ENCODE peak calls at places on chromosomes 4 and X, in four cellular contexts. One of them, this sample, is unnamed.

GRCh38 chr4:185520119-185520518 is 15.2 kb downstream of the PDLIM3 start:
- DNase-seq in cardiac muscle cell: peak; percentile 93
- DNase-seq in lung: no peak
- DNase-seq in heart right ventricle: no peak
- DNase-seq in this sample: no peak

GRCh38 chrX:13837290-13837745 is 20.4 kb upstream of the GPM6B start:
- DNase-seq in cardiac muscle cell: no peak
- DNase-seq in lung: no peak
- DNase-seq in heart right ventricle: no peak
- DNase-seq in this sample: no peak

GRCh38 chr4:90215286-90215685 is 88.1 kb downstream of the CCSER1 start:
- DNase-seq in cardiac muscle cell: no peak
- DNase-seq in lung: no peak
- DNase-seq in heart right ventricle: no peak
- DNase-seq in this sample: no peak

GRCh38 chr4:72473434-72473900 is 95.6 kb downstream of the ADAMTS3 start:
- DNase-seq in cardiac muscle cell: peak; percentile 23
- DNase-seq in lung: no peak
- DNase-seq in heart right ventricle: no peak
- DNase-seq in this sample: no peak

GRCh38 chrX:110966046-110966445 is 129.9 kb upstream of the PAK3 start:
- DNase-seq in cardiac muscle cell: no peak
- DNase-seq in lung: no peak
- DNase-seq in heart right ventricle: no peak
- DNase-seq in this sample: no peak

GRCh38 chr4:7043521-7044414 is 596 bp downstream of the TADA2B start:
- DNase-seq in cardiac muscle cell: peak; percentile 50
- DNase-seq in lung: peak; percentile 45
- DNase-seq in heart right ventricle: peak; percentile 62
- DNase-seq in this sample: peak; percentile 62

GRCh38 chr4:125187621-125188176 is 127.1 kb upstream of the FAT4 start:
- DNase-seq in cardiac muscle cell: peak; percentile 6
- DNase-seq in lung: no peak
- DNase-seq in heart right ventricle: peak; percentile 18
- DNase-seq in this sample: no peak

GRCh38 chrX:26649534-26649933 is 433.6 kb downstream of the MAGEB5 start:
- DNase-seq in cardiac muscle cell: peak; percentile 8
- DNase-seq in lung: no peak
- DNase-seq in heart right ventricle: no peak
- DNase-seq in this sample: peak; percentile 13

GRCh38 chr4:184039963-184040383 is 134.9 kb downstream of the STOX2 start:
- DNase-seq in cardiac muscle cell: peak; percentile 27
- DNase-seq in lung: no peak
- DNase-seq in heart right ventricle: no peak
- DNase-seq in this sample: no peak

GRCh38 chr4:150943831-150944230 is 71.3 kb downstream of the LRBA start:
- DNase-seq in cardiac muscle cell: peak; percentile 10
- DNase-seq in lung: no peak
- DNase-seq in heart right ventricle: no peak
- DNase-seq in this sample: no peak

GRCh38 chr4:89906787-89907521 is 12.3 kb downstream of the MMRN1 start:
- DNase-seq in cardiac muscle cell: no peak
- DNase-seq in lung: no peak
- DNase-seq in heart right ventricle: no peak
- DNase-seq in this sample: no peak

GRCh38 chr4:47287735-47288134 is 175.8 kb downstream of the COMMD8 start:
- DNase-seq in cardiac muscle cell: peak; percentile 56
- DNase-seq in lung: no peak
- DNase-seq in heart right ventricle: no peak
- DNase-seq in this sample: no peak

GRCh38 chr4:146333187-146333894 is 119.0 kb downstream of the REELD1 start:
- DNase-seq in cardiac muscle cell: peak; percentile 62
- DNase-seq in lung: no peak
- DNase-seq in heart right ventricle: no peak
- DNase-seq in this sample: no peak

GRCh38 chrX:81957900-81958545 is 756.1 kb downstream of the SH3BGRL start:
- DNase-seq in cardiac muscle cell: no peak
- DNase-seq in lung: no peak
- DNase-seq in heart right ventricle: no peak
- DNase-seq in this sample: peak; percentile 15

GRCh38 chrX:81957318-81957717 is 755.4 kb downstream of the SH3BGRL start:
- DNase-seq in cardiac muscle cell: peak; percentile 2
- DNase-seq in lung: no peak
- DNase-seq in heart right ventricle: no peak
- DNase-seq in this sample: no peak
- H3K27ac ChIP-seq in cardiac muscle cell: no peak overlapping the region
- H3K27ac ChIP-seq in lung: no peak overlapping the region
- H3K27ac ChIP-seq in heart right ventricle: no peak overlapping the region
- H3K27ac ChIP-seq in this sample: no peak overlapping the region

DNA sequence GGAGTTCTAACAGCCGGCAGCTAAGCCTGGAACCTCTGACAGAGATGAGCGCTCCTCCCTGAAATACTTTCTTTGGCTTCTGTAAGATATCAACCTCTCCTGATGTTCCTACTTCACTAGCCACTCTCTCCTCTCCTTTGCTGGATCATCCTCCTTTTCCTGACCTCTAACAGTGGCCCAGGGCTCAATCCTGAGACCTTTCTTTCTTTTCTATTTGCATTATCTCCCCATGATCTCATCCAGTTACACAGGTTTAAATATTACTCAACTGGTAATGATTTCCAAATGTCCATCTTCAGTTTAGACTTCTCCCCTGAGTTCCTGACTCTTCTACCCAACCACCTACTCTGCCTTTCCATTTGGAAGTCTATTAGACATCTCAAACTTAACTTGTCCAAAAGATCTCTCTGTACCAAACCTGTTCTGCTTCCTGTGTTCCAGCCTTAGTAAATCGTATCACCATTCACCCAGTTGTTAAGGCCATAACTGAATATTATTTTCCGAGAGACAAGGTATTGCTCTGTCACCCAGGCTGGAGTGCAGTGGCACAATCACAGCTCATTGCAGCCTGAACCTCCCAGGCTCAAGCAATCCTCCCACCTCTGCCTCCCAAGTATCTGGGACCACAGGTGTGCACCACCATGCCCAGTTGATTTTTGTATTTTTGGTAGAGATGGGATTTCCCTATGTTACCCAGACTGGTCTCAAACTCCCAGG is 41.1 kb downstream of the RFC1 start:
- DNase-seq in cardiac muscle cell: no peak
- DNase-seq in lung: no peak
- DNase-seq in heart right ventricle: no peak
- DNase-seq in this sample: no peak
- H3K27ac ChIP-seq in cardiac muscle cell: no peak overlapping the region
- H3K27ac ChIP-seq in lung: no peak overlapping the region
- H3K27ac ChIP-seq in heart right ventricle: no peak overlapping the region
- H3K27ac ChIP-seq in this sample: no peak overlapping the region

DNA sequence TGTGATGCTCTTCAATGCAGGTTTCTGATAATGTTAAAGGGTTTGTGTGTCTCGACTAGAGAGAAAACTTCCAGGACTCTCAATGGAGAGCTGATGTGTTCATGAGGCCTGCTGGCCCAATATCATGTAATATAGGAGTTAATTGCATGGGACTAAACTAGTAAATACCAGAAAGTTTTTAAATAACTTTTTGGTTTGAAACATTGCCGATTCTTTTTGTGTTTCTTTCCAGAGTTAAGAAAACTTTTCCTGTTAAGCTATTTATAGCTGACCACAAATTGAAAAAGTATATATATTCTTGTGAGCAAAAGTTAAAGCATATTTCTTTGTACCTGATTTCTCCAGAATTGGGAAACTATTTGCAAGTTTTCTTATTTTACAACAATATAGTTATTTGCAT is 49.7 kb downstream of the FAM9B start:
- DNase-seq in cardiac muscle cell: no peak
- DNase-seq in lung: no peak
- DNase-seq in heart right ventricle: no peak
- DNase-seq in this sample: no peak
- H3K27ac ChIP-seq in cardiac muscle cell: no peak overlapping the region
- H3K27ac ChIP-seq in lung: no peak overlapping the region
- H3K27ac ChIP-seq in heart right ventricle: no peak overlapping the region
- H3K27ac ChIP-seq in this sample: no peak overlapping the region

GRCh38 chr4:87354168-87355102 is 31.8 kb upstream of the HSD17B13 start:
- DNase-seq in cardiac muscle cell: peak; percentile 30
- DNase-seq in lung: no peak
- DNase-seq in heart right ventricle: no peak
- DNase-seq in this sample: no peak
- H3K27ac ChIP-seq in cardiac muscle cell: peak overlapping the region; percentile 27
- H3K27ac ChIP-seq in lung: no peak overlapping the region
- H3K27ac ChIP-seq in heart right ventricle: no peak overlapping the region
- H3K27ac ChIP-seq in this sample: no peak overlapping the region

GRCh38 chrX:50768801-50769200 is 45.2 kb downstream of the SHROOM4 start:
- DNase-seq in cardiac muscle cell: no peak
- DNase-seq in lung: no peak
- DNase-seq in heart right ventricle: no peak
- DNase-seq in this sample: no peak
- H3K27ac ChIP-seq in cardiac muscle cell: no peak overlapping the region
- H3K27ac ChIP-seq in lung: no peak overlapping the region
- H3K27ac ChIP-seq in heart right ventricle: no peak overlapping the region
- H3K27ac ChIP-seq in this sample: no peak overlapping the region

GRCh38 chrX:49054073-49054762 is 4.6 kb upstream of the CCDC120 start:
- DNase-seq in cardiac muscle cell: no peak
- DNase-seq in lung: no peak
- DNase-seq in heart right ventricle: no peak
- DNase-seq in this sample: no peak
- H3K27ac ChIP-seq in cardiac muscle cell: no peak overlapping the region
- H3K27ac ChIP-seq in lung: peak overlapping the region; percentile 82
- H3K27ac ChIP-seq in heart right ventricle: peak overlapping the region; percentile 58
- H3K27ac ChIP-seq in this sample: peak overlapping the region; percentile 78